ENCODE peak calls at places on chromosomes 3 and 15, in six cellular contexts. V is WTC11, A is HepG2, J is K562, T is GM12878, E is H1. P is an unnamed sample.
A peak's percentile ranks its signal among the peaks of the same experiment; 100 is the strongest.

GRCh38 chr15:90097475-90097874 is 4.8 kb downstream of the IDH2 start:
- DNase-seq in J (no peak), V (no peak), A (no peak), E (no peak), T (peak; percentile 88), P (no peak)

GRCh38 chr15:51223771-51224229 is 114.6 kb downstream of the CYP19A1 start:
- DNase-seq in T (no peak), J (peak; percentile 14), E (no peak), V (no peak), A (no peak), P (no peak)

GRCh38 chr3:82000773-82001172 is 239.3 kb upstream of the GBE1 start:
- DNase-seq in A (no peak), J (no peak), V (peak; percentile 24), T (no peak), E (no peak), P (peak; percentile 17)

GRCh38 chr15:75145027-75145841 is 56.4 kb upstream of the C15orf39 start:
- DNase-seq in V (no peak), J (no peak), E (no peak), A (peak; percentile 84), T (no peak), P (no peak)

GRCh38 chr3:1292571-1292970 is 199.7 kb downstream of the CNTN6 start:
- DNase-seq in J (no peak), A (no peak), E (no peak), V (no peak), T (no peak), P (no peak)

GRCh38 chr15:67999320-68000100 is 54.6 kb upstream of the PIAS1 start:
- DNase-seq in A (no peak), T (no peak), E (no peak), V (no peak), J (no peak), P (no peak)

GRCh38 chr3:45112939-45113338 is 33.2 kb downstream of the CDCP1 start:
- DNase-seq in E (no peak), J (no peak), V (no peak), A (no peak), T (no peak), P (no peak)

GRCh38 chr3:171614318-171614967 is 154.2 kb upstream of the TNIK start:
- DNase-seq in A (peak; percentile 4), T (no peak), V (peak; percentile 68), E (peak; percentile 29), J (peak; percentile 57), P (peak; percentile 72)

GRCh38 chr3:149221783-149222517 is at the start of gene CP:
- DNase-seq in V (no peak), E (no peak), A (peak; percentile 94), T (no peak), J (no peak), P (no peak)

GRCh38 chr15:100245855-100246254 is 95.9 kb downstream of the ADAMTS17 start:
- DNase-seq in J (no peak), T (no peak), A (no peak), V (no peak), E (no peak), P (no peak)

GRCh38 chr15:84734794-84735479 is 13.5 kb upstream of the ZNF592 start:
- DNase-seq in E (peak; percentile 88), V (peak; percentile 78), T (peak; percentile 94), J (peak; percentile 88), A (peak; percentile 56), P (peak; percentile 98)

GRCh38 chr3:59780209-59780608 is 730.4 kb upstream of the CFAP20DC start:
- DNase-seq in A (no peak), V (no peak), E (no peak), J (no peak), T (no peak), P (no peak)

GRCh38 chr3:170171563-170171962 is 10.0 kb downstream of the PHC3 start:
- DNase-seq in T (no peak), A (no peak), V (no peak), E (no peak), J (no peak), P (no peak)

GRCh38 chr3:39263576-39263975 is 16.3 kb downstream of the CX3CR1 start:
- DNase-seq in V (no peak), E (no peak), J (no peak), T (no peak), A (no peak), P (no peak)

GRCh38 chr15:40108061-40108854 is 421 bp downstream of the BMF start:
- DNase-seq in T (no peak), V (no peak), J (no peak), E (no peak), A (no peak), P (peak; percentile 53)

GRCh38 chr3:120875989-120876388 is 32.0 kb upstream of the STXBP5L start:
- DNase-seq in E (no peak), J (no peak), V (no peak), A (no peak), T (no peak), P (peak; percentile 50)
- TF ChIP-seq CREB1 in E (no peak), J (no peak), V (no peak), A (no peak), T (no peak), P (no peak)

GRCh38 chr3:67202053-67202452 is 203.9 kb downstream of the KBTBD8 start:
- DNase-seq in A (no peak), V (no peak), E (no peak), J (no peak), T (no peak), P (no peak)
- TF ChIP-seq CREB1 in A (no peak), V (no peak), E (no peak), J (no peak), T (no peak), P (no peak)

DNA sequence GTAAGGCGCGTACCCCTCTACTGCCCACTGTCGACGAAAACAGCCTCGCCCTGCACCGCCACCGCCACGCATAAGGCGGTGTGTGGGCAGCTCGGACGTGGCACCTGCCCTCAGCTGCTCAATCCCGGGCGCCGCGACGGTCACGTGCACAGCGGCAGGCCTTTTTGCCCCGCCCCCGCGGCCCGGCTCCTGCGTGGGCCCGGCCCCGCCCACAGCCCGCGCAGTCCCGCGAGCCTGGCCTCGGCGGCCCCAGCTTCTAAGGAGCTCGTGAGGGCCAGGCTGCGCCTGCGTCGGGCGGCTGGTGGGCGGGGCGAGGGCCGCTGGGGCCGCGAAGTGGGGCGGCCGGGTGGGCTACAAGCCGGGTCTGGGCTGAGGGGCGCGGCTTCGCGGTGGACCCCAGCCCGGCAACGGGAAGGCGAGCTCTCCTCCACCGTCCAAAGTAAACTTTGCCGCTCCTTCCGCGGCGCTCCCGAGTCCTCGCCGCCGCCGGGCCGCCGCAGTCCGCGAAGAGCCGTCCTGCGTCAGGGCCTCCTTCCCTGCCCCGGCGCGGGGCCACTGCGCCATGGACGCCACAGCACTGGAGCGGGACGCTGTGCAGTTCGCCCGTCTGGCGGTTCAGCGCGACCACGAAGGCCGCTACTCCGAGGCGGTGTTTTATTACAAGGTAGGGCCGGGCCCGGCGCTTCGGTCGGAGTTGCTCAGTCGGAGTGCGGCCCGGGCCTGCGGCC is at the start of gene CAPN7:
- DNase-seq in J (peak; percentile 97), T (peak; percentile 67), E (peak; percentile 23), V (peak; percentile 80), A (peak; percentile 85), P (peak; percentile 88)
- TF ChIP-seq CREB1 in J (peak; percentile 25), T (peak; percentile 59), E (peak; percentile 28), V (no peak), A (no peak), P (no peak)

DNA sequence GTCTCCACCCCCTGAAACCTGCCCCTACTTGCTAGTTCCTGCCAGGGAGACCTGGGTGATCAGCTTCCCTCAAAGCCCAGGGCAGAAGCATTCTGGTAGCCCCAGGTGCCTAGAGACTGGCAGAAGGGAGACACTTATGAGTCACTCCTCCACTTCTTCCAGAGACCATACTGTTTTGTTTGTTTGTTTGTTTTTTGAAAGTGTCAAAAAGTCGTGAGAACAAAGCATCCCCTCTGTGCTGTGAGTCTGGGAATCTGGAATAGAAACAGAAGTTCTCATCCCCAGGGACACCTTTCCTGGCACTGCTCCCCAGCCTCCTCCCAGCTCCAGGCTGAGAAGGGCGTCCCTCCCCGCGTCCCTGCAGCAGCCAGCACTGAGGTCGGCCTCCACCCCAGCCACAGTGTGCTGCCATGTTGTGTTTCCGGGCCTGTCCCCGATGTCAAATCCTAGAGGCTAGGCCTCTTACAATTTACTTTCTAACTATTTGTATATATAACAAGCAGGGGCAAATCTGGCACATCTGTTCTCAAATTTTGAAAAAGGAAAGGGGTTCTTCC is 573.0 kb downstream of the RBMS3 start:
- DNase-seq in T (no peak), E (no peak), V (no peak), A (no peak), J (no peak), P (no peak)
- TF ChIP-seq CREB1 in T (no peak), E (no peak), V (no peak), A (no peak), J (no peak), P (no peak)

DNA sequence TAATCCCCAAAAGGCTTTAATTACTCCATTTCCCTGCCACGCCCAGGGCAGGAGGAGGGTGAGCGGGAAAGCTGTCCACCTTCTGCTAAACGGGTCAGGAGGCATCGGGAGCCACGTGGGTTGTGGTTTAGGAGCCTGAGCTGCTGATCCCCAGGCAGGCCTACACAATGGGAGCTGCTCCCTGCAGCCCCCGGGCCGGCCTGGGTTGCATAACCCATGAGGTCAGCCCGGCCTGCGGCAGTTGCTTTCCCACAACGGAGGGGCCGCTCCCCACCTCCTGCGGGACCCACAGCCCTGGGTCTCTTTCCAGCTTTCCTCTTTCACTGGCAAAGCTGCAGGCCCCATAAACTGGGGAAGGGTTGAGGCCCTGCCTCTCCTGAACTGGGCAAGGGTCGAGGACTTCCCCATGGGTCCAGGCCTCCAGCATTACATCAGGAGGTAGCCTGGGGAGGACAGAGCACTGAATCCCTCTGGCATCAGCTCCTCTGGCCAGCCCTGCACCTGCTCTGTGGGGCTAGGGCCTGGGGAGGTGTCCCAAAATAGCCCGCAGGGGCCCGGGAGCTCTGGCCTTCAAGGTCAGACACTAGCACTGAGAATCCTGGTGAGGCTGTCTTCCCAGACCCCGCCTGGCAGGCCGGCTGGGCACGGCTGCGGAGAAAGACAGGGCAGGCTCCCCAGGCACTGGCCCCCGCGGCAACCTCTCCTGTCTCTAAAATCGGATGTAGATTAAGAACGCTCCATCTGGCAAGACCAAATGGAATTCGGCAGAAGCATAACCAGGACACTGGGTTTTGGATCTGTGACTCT is 47.3 kb downstream of the ZDHHC19 start:
- DNase-seq in E (no peak), V (no peak), J (peak; percentile 38), A (peak; percentile 57), T (no peak), P (no peak)
- TF ChIP-seq CREB1 in E (no peak), V (no peak), J (no peak), A (no peak), T (no peak), P (no peak)